ENCODE peak calls at places on chromosomes 16 and 17, in ten cellular contexts. One of them, this sample, is unnamed.

GRCh38 chr16:4535627-4536108 is 2.9 kb downstream of the CDIP1 start:
- DNase-seq in GM23248: no peak
- DNase-seq in T-helper 1 cell: no peak
- DNase-seq in kidney glomerular epithelial cell: no peak
- DNase-seq in GM20000: no peak
- DNase-seq in activated CD8-positive, alpha-beta T cell treated with anti-CD3 and anti-CD28 coated beads, Interleukin-2, amount 10 ng/mL, durations not matched to agents 7 days and 5 days: peak; percentile 23
- DNase-seq in B cell: no peak
- DNase-seq in aorta: no peak
- DNase-seq in fibroblast of the aortic adventitia: no peak
- DNase-seq in WTC11: no peak
- DNase-seq in this sample: no peak

GRCh38 chr16:67021321-67021720 is 7.6 kb upstream of the CBFB start:
- DNase-seq in kidney glomerular epithelial cell: no peak
- DNase-seq in T-helper 1 cell: no peak
- DNase-seq in fibroblast of the aortic adventitia: no peak
- DNase-seq in GM20000: no peak
- DNase-seq in GM23248: no peak
- DNase-seq in aorta: no peak
- DNase-seq in B cell: no peak
- DNase-seq in WTC11: no peak
- DNase-seq in activated CD8-positive, alpha-beta T cell treated with anti-CD3 and anti-CD28 coated beads, Interleukin-2, amount 10 ng/mL, durations not matched to agents 7 days and 5 days: no peak
- DNase-seq in this sample: no peak

GRCh38 chr17:13518271-13519000 is 83.3 kb downstream of the HS3ST3A1 start:
- DNase-seq in fibroblast of the aortic adventitia: peak; percentile 65
- DNase-seq in activated CD8-positive, alpha-beta T cell treated with anti-CD3 and anti-CD28 coated beads, Interleukin-2, amount 10 ng/mL, durations not matched to agents 7 days and 5 days: no peak
- DNase-seq in GM23248: peak; percentile 33
- DNase-seq in GM20000: no peak
- DNase-seq in B cell: no peak
- DNase-seq in aorta: no peak
- DNase-seq in kidney glomerular epithelial cell: no peak
- DNase-seq in WTC11: no peak
- DNase-seq in T-helper 1 cell: no peak
- DNase-seq in this sample: peak; percentile 97

GRCh38 chr17:41678907-41679739 is 9.6 kb upstream of the EIF1 start:
- DNase-seq in T-helper 1 cell: peak; percentile 96
- DNase-seq in aorta: no peak
- DNase-seq in GM23248: peak; percentile 66
- DNase-seq in activated CD8-positive, alpha-beta T cell treated with anti-CD3 and anti-CD28 coated beads, Interleukin-2, amount 10 ng/mL, durations not matched to agents 7 days and 5 days: peak; percentile 91
- DNase-seq in GM20000: no peak
- DNase-seq in kidney glomerular epithelial cell: peak; percentile 83
- DNase-seq in WTC11: no peak
- DNase-seq in fibroblast of the aortic adventitia: peak; percentile 55
- DNase-seq in B cell: no peak
- DNase-seq in this sample: peak; percentile 74

GRCh38 chr16:64580558-64580957 is 541.3 kb downstream of the CDH11 start:
- DNase-seq in fibroblast of the aortic adventitia: no peak
- DNase-seq in aorta: no peak
- DNase-seq in GM23248: no peak
- DNase-seq in B cell: no peak
- DNase-seq in T-helper 1 cell: no peak
- DNase-seq in kidney glomerular epithelial cell: no peak
- DNase-seq in WTC11: peak; percentile 43
- DNase-seq in activated CD8-positive, alpha-beta T cell treated with anti-CD3 and anti-CD28 coated beads, Interleukin-2, amount 10 ng/mL, durations not matched to agents 7 days and 5 days: no peak
- DNase-seq in GM20000: no peak
- DNase-seq in this sample: no peak

GRCh38 chr17:71423871-71424546 is 696.8 kb upstream of the SOX9 start:
- DNase-seq in fibroblast of the aortic adventitia: no peak
- DNase-seq in WTC11: no peak
- DNase-seq in B cell: no peak
- DNase-seq in GM23248: peak; percentile 18
- DNase-seq in kidney glomerular epithelial cell: peak; percentile 28
- DNase-seq in activated CD8-positive, alpha-beta T cell treated with anti-CD3 and anti-CD28 coated beads, Interleukin-2, amount 10 ng/mL, durations not matched to agents 7 days and 5 days: no peak
- DNase-seq in T-helper 1 cell: no peak
- DNase-seq in GM20000: no peak
- DNase-seq in aorta: no peak
- DNase-seq in this sample: peak; percentile 84

GRCh38 chr16:17417740-17418139 is 53.0 kb downstream of the XYLT1 start:
- DNase-seq in B cell: no peak
- DNase-seq in activated CD8-positive, alpha-beta T cell treated with anti-CD3 and anti-CD28 coated beads, Interleukin-2, amount 10 ng/mL, durations not matched to agents 7 days and 5 days: no peak
- DNase-seq in T-helper 1 cell: no peak
- DNase-seq in GM23248: no peak
- DNase-seq in WTC11: no peak
- DNase-seq in GM20000: no peak
- DNase-seq in fibroblast of the aortic adventitia: no peak
- DNase-seq in aorta: no peak
- DNase-seq in kidney glomerular epithelial cell: no peak
- DNase-seq in this sample: peak; percentile 29

GRCh38 chr16:22262460-22262859 is 34.7 kb upstream of the POLR3E start:
- DNase-seq in WTC11: no peak
- DNase-seq in aorta: no peak
- DNase-seq in GM23248: peak; percentile 60
- DNase-seq in fibroblast of the aortic adventitia: peak; percentile 22
- DNase-seq in B cell: no peak
- DNase-seq in activated CD8-positive, alpha-beta T cell treated with anti-CD3 and anti-CD28 coated beads, Interleukin-2, amount 10 ng/mL, durations not matched to agents 7 days and 5 days: no peak
- DNase-seq in T-helper 1 cell: peak; percentile 38
- DNase-seq in GM20000: no peak
- DNase-seq in kidney glomerular epithelial cell: no peak
- DNase-seq in this sample: peak; percentile 30

GRCh38 chr16:73878616-73879015 is 418.0 kb upstream of the PSMD7 start:
- DNase-seq in T-helper 1 cell: peak; percentile 2
- DNase-seq in GM23248: peak; percentile 73
- DNase-seq in activated CD8-positive, alpha-beta T cell treated with anti-CD3 and anti-CD28 coated beads, Interleukin-2, amount 10 ng/mL, durations not matched to agents 7 days and 5 days: no peak
- DNase-seq in WTC11: no peak
- DNase-seq in aorta: no peak
- DNase-seq in B cell: no peak
- DNase-seq in kidney glomerular epithelial cell: peak; percentile 62
- DNase-seq in fibroblast of the aortic adventitia: peak; percentile 84
- DNase-seq in GM20000: peak; percentile 37
- DNase-seq in this sample: peak; percentile 54

GRCh38 chr16:27326738-27327585 is 13.2 kb downstream of the IL4R start:
- DNase-seq in activated CD8-positive, alpha-beta T cell treated with anti-CD3 and anti-CD28 coated beads, Interleukin-2, amount 10 ng/mL, durations not matched to agents 7 days and 5 days: peak; percentile 62
- DNase-seq in kidney glomerular epithelial cell: peak; percentile 53
- DNase-seq in fibroblast of the aortic adventitia: peak; percentile 96
- DNase-seq in B cell: peak; percentile 47
- DNase-seq in GM20000: no peak
- DNase-seq in GM23248: peak; percentile 99
- DNase-seq in T-helper 1 cell: peak; percentile 72
- DNase-seq in aorta: peak; percentile 92
- DNase-seq in WTC11: peak; percentile 88
- DNase-seq in this sample: peak; percentile 92

This sample was measured in astrocyte.